ENCODE peak calls at places on chromosomes 3 and 15, in four cellular contexts. A is GM23338, S is HepG2, B is endothelial cell of umbilical vein. J is an unnamed sample.

GRCh38 chr3:149356630-149357029 is 20.8 kb downstream of the TM4SF1 start:
- DNase-seq in A (no peak), S (no peak), B (no peak), J (no peak)

GRCh38 chr15:70956196-70956595 is 63.6 kb downstream of the LRRC49 start:
- DNase-seq in A (no peak), S (no peak), B (no peak), J (no peak)

GRCh38 chr3:186589856-186590579 is 19.5 kb downstream of the DNAJB11 start:
- DNase-seq in A (no peak), S (peak), B (no peak), J (no peak)

GRCh38 chr3:55735976-55736375 is 248.9 kb upstream of the WNT5A start:
- DNase-seq in A (no peak), S (no peak), B (no peak), J (no peak)

GRCh38 chr3:178084938-178085816 is 451.1 kb upstream of the KCNMB2 start:
- DNase-seq in A (peak), S (peak), B (peak), J (no peak)

GRCh38 chr15:35751421-35752133 is 205.6 kb upstream of the DPH6 start:
- DNase-seq in A (peak), S (peak), B (peak), J (peak)

GRCh38 chr15:58260911-58261267 is 122.7 kb downstream of the AQP9 start:
- DNase-seq in A (no peak), S (no peak), B (no peak), J (no peak)

GRCh38 chr3:95813261-95813660 is 1001.1 kb upstream of the EPHA6 start:
- DNase-seq in A (no peak), S (no peak), B (no peak), J (no peak)

GRCh38 chr3:21839181-21839580 is 88.2 kb upstream of the ZNF385D start:
- DNase-seq in A (no peak), S (no peak), B (no peak), J (no peak)

GRCh38 chr3:66036586-66037061 is 2.1 kb downstream of the MAGI1 start:
- DNase-seq in A (peak), S (no peak), B (peak), J (no peak)

GRCh38 chr3:184058029-184058428 is 5.2 kb downstream of the HTR3C start:
- DNase-seq in A (no peak), S (no peak), B (no peak), J (no peak)

GRCh38 chr15:68787609-68788264 is 33.0 kb downstream of the ANP32A start:
- DNase-seq in A (no peak), S (no peak), B (no peak), J (no peak)
- TF ChIP-seq POLR2AphosphoS5 in A (no peak), S (no peak), B (no peak), J (no peak)

GRCh38 chr15:97680606-97681220 is 279.8 kb upstream of the ARRDC4 start:
- DNase-seq in A (no peak), S (no peak), B (no peak), J (no peak)

GRCh38 chr15:97686324-97686723 is 274.2 kb upstream of the ARRDC4 start:
- DNase-seq in A (no peak), S (no peak), B (no peak), J (no peak)

GRCh38 chr15:97688177-97688576 is 272.3 kb upstream of the ARRDC4 start:
- DNase-seq in A (no peak), S (no peak), B (no peak), J (no peak)

GRCh38 chr15:97683816-97684215 is 276.7 kb upstream of the ARRDC4 start:
- DNase-seq in A (no peak), S (no peak), B (no peak), J (no peak)

GRCh38 chr15:97684249-97684648 is 276.3 kb upstream of the ARRDC4 start:
- DNase-seq in A (no peak), S (no peak), B (no peak), J (no peak)
- H3K27ac ChIP-seq in A (no peak), S (no peak), B (no peak), J (no peak)

GRCh38 chr15:99252326-99252725 is 1.0 kb downstream of the LRRC28 start:
- DNase-seq in A (no peak), S (no peak), B (no peak), J (no peak)

GRCh38 chr15:99250494-99251435 is 516 bp upstream of the LRRC28 start:
- DNase-seq in A (peak), S (peak), B (peak), J (peak)

GRCh38 chr15:99250001-99250400 is 620 bp upstream of the TTC23 start:
- DNase-seq in A (no peak), S (no peak), B (no peak), J (no peak)

GRCh38 chr15:99249270-99249817 is at the start of gene TTC23:
- DNase-seq in A (peak), S (peak), B (peak), J (peak)

DNA sequence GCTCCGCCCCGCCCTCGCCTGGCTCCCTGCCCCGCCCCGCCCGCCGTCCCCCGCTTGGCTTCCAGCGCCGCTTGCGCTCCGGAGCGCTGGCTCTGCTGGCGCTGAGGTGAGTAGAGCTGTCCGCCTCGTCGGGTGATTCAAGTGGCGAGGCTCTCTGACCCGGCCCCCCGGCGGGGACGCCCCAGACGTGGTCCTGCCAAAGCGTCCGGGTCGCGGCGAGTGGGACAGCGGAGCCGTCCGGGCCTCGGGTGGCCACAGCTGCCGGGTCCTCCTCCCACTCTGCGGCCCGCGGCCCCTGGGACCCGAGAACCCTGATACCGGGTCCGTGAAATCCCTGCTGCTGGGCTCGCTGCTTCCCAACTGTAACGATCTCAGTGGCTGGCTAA is at the start of gene LRRC28:
- DNase-seq in A (no peak), S (peak), B (no peak), J (no peak)
- TF ChIP-seq EZH2 in A (no peak), S (no peak), B (no peak), J (no peak)

DNA sequence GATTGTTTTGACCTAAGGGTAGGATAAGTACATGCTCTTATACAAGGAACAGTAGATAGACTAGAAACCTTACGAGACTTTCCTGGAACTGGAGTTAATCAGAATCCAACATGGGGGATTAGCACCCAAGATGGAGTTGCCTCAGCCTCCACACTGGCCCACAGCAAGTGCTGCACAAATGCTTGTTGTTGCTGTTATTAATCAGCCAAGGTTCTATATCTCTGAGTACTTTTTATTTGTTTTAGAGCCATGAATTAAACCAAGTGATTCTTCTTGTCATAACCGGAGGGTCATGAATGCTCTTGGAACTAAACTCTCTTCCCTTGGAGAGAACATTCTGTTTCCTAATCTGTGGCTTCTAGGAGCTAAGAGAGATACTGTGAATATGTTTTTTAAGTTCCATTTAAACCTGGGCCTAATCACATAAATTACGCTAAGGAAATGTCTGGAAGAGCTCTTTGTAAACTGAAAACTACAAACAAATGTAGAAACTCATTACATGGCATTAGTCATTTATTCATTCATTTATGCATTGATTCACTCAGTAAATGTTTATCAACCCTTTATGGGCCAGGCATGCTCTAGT is 5.7 kb upstream of the IL16 start:
- DNase-seq in A (no peak), S (no peak), B (no peak), J (no peak)
- TF ChIP-seq POLR2AphosphoS5 in A (no peak), S (no peak), B (no peak), J (no peak)

GRCh38 chr3:181974198-181974597 is 262.5 kb downstream of the SOX2 start:
- DNase-seq in A (no peak), S (no peak), B (no peak), J (no peak)
- H3K27ac ChIP-seq in A (no peak), S (no peak), B (no peak), J (no peak)

GRCh38 chr3:47825590-47825989 is 22.7 kb downstream of the DHX30 start:
- DNase-seq in A (peak), S (no peak), B (no peak), J (no peak)

DNA sequence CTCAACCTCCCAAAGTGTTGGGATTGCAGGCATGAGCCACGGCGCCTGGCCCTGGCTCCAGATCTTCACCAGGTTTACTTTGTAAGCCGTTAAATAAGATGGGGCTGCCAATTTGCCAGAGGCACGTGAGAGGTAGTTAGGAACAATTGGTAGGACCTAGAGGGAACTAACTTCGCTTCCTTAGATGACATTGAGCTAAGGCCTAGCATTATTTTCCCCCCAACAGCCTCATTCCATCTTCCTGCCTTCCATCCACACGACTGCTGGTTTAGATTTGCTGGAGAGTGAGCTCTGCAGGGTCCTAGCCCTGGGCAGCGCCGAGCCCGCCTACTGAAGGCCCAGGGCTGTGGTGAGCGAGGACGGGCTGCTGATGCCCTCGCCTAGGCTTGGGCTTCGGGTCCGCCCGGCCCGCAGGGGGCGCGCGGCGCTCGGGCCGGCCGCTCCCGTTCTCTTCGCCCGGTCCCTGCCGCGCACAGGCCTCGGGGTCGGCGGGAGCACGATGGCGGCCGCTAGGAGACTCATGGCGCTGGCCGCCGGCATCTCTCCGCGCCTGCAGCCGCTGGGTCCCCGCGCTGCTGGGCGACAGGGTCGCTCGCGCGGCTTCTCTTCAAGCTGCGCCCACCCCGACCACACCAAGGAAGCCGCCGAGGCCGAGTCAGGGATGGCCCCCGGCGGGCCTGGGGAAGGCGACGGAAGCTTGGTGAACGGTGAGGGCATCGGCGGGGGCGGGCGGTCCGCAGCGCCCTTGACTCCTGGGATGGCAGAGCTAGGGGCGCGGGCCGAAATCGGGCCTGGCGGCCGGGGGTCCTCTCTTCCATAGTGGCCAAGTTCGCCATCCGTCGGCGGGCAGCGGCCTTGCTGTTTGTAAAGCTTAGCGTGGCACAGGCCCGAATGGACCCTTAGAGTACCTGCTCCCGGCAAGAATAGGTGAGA is 21.9 kb downstream of the DHX30 start:
- DNase-seq in A (peak), S (peak), B (peak), J (peak)
- TF ChIP-seq EZH2 in A (no peak), S (no peak), B (no peak), J (no peak)

J was measured in SK-N-MC.